ENCODE peak calls at places on chromosomes 4 and X, in four cellular contexts. N is HCT116, X is K562, R is HepG2. U is an unnamed sample.

GRCh38 chrX:3712870-3713224 is 602 bp downstream of the PRKX start:
- DNase-seq in R (no peak), N (no peak), X (peak), U (no peak)

GRCh38 chr4:118348886-118349285 is 3.9 kb downstream of the PRSS12 start:
- DNase-seq in R (no peak), N (no peak), X (no peak), U (no peak)

GRCh38 chr4:100295792-100296191 is 105.5 kb upstream of the DDIT4L start:
- DNase-seq in X (no peak), R (no peak), N (no peak), U (no peak)

GRCh38 chr4:168812806-168813205 is 197.2 kb downstream of the CBR4 start:
- DNase-seq in X (no peak), N (no peak), R (no peak), U (no peak)

GRCh38 chr4:89685277-89685676 is 151.7 kb downstream of the SNCA start:
- DNase-seq in X (no peak), N (no peak), R (no peak), U (no peak)

GRCh38 chr4:48831532-48832015 is 686 bp downstream of the OCIAD1 start:
- DNase-seq in R (no peak), N (no peak), X (no peak), U (no peak)

GRCh38 chrX:53284684-53285447 is 3.5 kb upstream of the IQSEC2 start:
- DNase-seq in R (peak), N (no peak), X (peak), U (no peak)

GRCh38 chr4:16715482-16715881 is 183.0 kb downstream of the LDB2 start:
- DNase-seq in R (no peak), X (no peak), N (no peak), U (no peak)

GRCh38 chr4:170247585-170247984 is 157.8 kb upstream of the AADAT start:
- DNase-seq in N (no peak), X (no peak), R (no peak), U (no peak)

GRCh38 chr4:6338951-6339817 is 69.5 kb downstream of the WFS1 start:
- DNase-seq in X (no peak), N (no peak), R (no peak), U (no peak)

DNA sequence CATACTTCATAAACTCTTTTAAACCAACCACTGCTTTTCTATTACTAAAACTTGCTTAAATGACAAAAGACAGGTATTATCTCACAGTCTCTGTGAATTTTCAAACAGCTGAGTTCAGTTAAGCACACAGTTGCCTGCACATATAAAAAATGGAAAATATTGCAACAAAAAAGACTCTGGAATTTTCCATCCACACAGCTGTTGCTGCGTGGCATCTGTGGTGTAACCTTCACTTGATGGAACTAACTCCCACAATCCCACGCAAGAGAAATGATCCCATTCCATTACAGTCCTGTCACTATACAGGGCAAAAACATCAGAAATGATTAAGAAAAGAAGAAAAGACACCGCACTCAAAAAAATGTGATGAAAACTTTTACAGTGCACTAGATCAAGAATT is 149.8 kb upstream of the TBL1X start:
- DNase-seq in X (no peak), N (no peak), R (no peak), U (no peak)
- TF ChIP-seq REST in X (no peak), N (no peak), R (no peak), U (no peak)

DNA sequence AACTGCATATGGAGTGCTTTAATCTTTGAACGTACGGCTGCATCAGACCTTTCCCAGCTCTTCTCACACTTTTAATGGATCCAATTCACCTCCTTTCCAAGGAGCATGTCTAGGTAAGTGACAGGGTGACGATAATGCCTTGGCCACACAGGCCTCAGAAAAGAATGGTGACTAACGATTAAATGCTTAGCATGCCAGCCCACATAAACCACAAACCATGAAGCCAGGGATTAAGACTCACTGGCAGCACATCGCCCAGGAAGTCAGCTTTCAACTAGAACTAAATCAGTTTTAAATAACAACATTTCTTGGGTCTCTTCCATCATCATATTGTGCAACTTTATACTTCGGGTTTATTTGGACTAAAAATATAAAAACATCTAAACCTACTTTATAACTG is 28.7 kb downstream of the INPP4B start:
- DNase-seq in N (peak), R (no peak), X (no peak), U (no peak)
- TF ChIP-seq TCF7L2 in N (no peak), R (no peak), X (no peak), U (no peak)

GRCh38 chrX:29787666-29788065 is 427.7 kb upstream of the MAGEB2 start:
- DNase-seq in R (no peak), N (no peak), X (no peak), U (no peak)
- H3K27ac ChIP-seq in R (no peak), N (no peak), X (no peak), U (no peak)

GRCh38 chr4:23061431-23061830 is 368.7 kb downstream of the GBA3 start:
- DNase-seq in N (no peak), X (no peak), R (peak), U (no peak)
- TF ChIP-seq REST in N (no peak), X (no peak), R (no peak), U (no peak)

DNA sequence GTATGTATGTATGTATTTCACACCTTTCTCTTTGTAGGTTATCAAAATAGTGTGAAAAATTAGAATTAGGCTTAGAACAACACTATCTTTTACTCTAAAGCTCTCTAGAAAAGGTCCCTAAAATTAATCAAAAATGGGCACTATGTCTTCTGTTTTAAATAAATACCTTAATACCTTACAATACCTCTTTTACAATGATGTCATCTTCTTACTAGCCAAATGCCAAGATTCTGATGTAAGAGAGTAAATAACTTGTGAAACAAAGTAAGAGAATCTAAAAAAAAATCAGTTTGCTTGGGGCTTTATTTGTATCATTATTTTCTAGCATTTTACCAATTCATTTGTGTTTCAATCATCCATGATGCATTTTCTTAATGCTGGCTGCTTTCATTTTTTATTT is 402.2 kb upstream of the MAGEB2 start:
- DNase-seq in R (no peak), X (no peak), N (no peak), U (no peak)
- TF ChIP-seq TCF7L2 in R (no peak), X (no peak), N (no peak), U (no peak)

GRCh38 chr4:122731676-122732075 is 828 bp upstream of the BBS12 start:
- DNase-seq in R (no peak), N (no peak), X (no peak), U (no peak)
- H3K27ac ChIP-seq in R (no peak), N (no peak), X (peak), U (peak)

GRCh38 chr4:158801066-158801465 is 32.2 kb downstream of the FNIP2 start:
- DNase-seq in R (no peak), N (no peak), X (no peak), U (no peak)
- TF ChIP-seq REST in R (no peak), N (no peak), X (no peak), U (no peak)

DNA sequence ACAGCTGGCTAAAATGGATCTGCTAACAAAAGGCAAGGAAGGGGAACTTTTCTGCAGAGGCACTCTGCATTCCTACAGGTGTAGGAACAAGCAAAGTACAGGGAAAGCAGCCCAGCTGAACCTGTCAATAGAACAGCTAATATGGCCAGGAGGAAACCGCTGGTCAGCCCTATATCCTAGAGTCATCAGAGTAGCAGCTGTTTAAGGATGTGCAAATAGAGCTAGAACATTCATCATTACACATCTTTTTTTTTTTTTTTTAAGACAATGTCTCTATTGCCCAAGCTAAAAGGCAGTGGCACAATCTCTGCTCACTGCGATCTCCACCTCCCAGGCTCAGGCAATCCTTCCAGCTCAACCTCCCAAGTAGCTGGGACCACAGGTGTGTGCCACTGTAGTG is 163.0 kb downstream of the BTC start:
- DNase-seq in N (no peak), X (no peak), R (no peak), U (no peak)
- TF ChIP-seq TCF7L2 in N (no peak), X (no peak), R (no peak), U (no peak)

GRCh38 chr4:38049545-38050170 is 89.5 kb downstream of the PTTG2 start:
- DNase-seq in N (no peak), R (no peak), X (no peak), U (no peak)
- H3K27ac ChIP-seq in N (no peak), R (no peak), X (no peak), U (no peak)